ENCODE peak calls at places on chromosomes 16 and 17, in four cellular contexts. O, M, I and G are unnamed samples.

GRCh38 chr17:28634211-28634865 is 10.6 kb downstream of the BLTP2 start:
- DNase-seq in O (no peak), M (no peak), I (no peak), G (no peak)

GRCh38 chr16:56974549-56975300 is 13.0 kb downstream of the CETP start:
- DNase-seq in O (no peak), M (no peak), I (no peak), G (no peak)

GRCh38 chr17:7293821-7294613 is 422 bp downstream of the YBX2 start:
- DNase-seq in O (no peak), M (no peak), I (no peak), G (no peak)

GRCh38 chr16:1972490-1972877 is 631 bp downstream of the TBL3 start:
- DNase-seq in O (no peak), M (no peak), I (no peak), G (no peak)

GRCh38 chr17:7403043-7403901 is 625 bp downstream of the TMEM256 start:
- DNase-seq in O (no peak), M (no peak), I (no peak), G (no peak)

GRCh38 chr17:13750783-13751484 is 149.2 kb upstream of the HS3ST3A1 start:
- DNase-seq in O (peak), M (peak), I (no peak), G (peak)

GRCh38 chr17:81064746-81065475 is 30.0 kb downstream of the BAIAP2 start:
- DNase-seq in O (peak), M (peak), I (no peak), G (peak)

GRCh38 chr16:84789431-84789830 is 30.4 kb upstream of the CRISPLD2 start:
- DNase-seq in O (no peak), M (no peak), I (no peak), G (no peak)

GRCh38 chr17:72445055-72445991 is 324.5 kb downstream of the SOX9 start:
- DNase-seq in O (no peak), M (no peak), I (no peak), G (no peak)

GRCh38 chr17:2580156-2580555 is 13.3 kb upstream of the PAFAH1B1 start:
- DNase-seq in O (no peak), M (no peak), I (no peak), G (no peak)

GRCh38 chr16:3515897-3516296 is 15.1 kb downstream of the CLUAP1 start:
- DNase-seq in O (no peak), M (no peak), I (no peak), G (no peak)

GRCh38 chr17:56674401-56674925 is 81.0 kb downstream of the NOG start:
- DNase-seq in O (no peak), M (no peak), I (no peak), G (no peak)

GRCh38 chr16:88651276-88651988 is 579 bp upstream of the CYBA start:
- DNase-seq in O (no peak), M (no peak), I (no peak), G (no peak)

GRCh38 chr17:38444151-38444550 is 15.9 kb downstream of the ARHGAP23 start:
- DNase-seq in O (peak), M (peak), I (peak), G (no peak)

GRCh38 chr16:86122681-86123342 is 223.8 kb downstream of the IRF8 start:
- DNase-seq in O (no peak), M (no peak), I (no peak), G (no peak)

GRCh38 chr17:7704601-7705268 is at the start of gene EFNB3:
- DNase-seq in O (peak), M (no peak), I (no peak), G (peak)

GRCh38 chr17:77914440-77915254 is 43.9 kb upstream of the TNRC6C start:
- DNase-seq in O (no peak), M (no peak), I (no peak), G (no peak)

GRCh38 chr17:32302860-32303649 is 37.4 kb downstream of the RHBDL3 start:
- DNase-seq in O (no peak), M (no peak), I (no peak), G (no peak)

GRCh38 chr17:15264542-15264941 is 584 bp downstream of the PMP22 start:
- DNase-seq in O (no peak), M (no peak), I (no peak), G (no peak)

GRCh38 chr16:88785106-88785924 is at the start of gene PIEZO1:
- DNase-seq in O (peak), M (peak), I (no peak), G (no peak)

GRCh38 chr16:10332301-10332700 is 53.6 kb upstream of the ATF7IP2 start:
- DNase-seq in O (no peak), M (no peak), I (no peak), G (peak)

GRCh38 chr16:68612996-68613395 is 32.1 kb upstream of the CDH3 start:
- DNase-seq in O (no peak), M (no peak), I (no peak), G (peak)

GRCh38 chr16:22317625-22318024 is 20.4 kb downstream of the POLR3E start:
- DNase-seq in O (no peak), M (no peak), I (no peak), G (no peak)

GRCh38 chr16:50202926-50203624 is 50.0 kb downstream of the TENT4B start:
- DNase-seq in O (peak), M (peak), I (no peak), G (peak)

GRCh38 chr16:84356591-84357116 is 11.7 kb upstream of the ATP2C2 start:
- DNase-seq in O (no peak), M (no peak), I (no peak), G (peak)